ENCODE peak calls at places on chromosomes 11 and 22, in ten cellular contexts. P, Z, A, B, S, R, Y, D, G and O are unnamed samples.

GRCh38 chr11:72446929-72447753 is 12.8 kb upstream of the CLPB start:
- DNase-seq in P (peak), Z (no peak), A (peak), B (no peak), S (no peak), R (no peak), Y (peak), D (no peak), G (no peak), O (peak)

GRCh38 chr22:38879102-38879729 is 7.2 kb upstream of the CBX6 start:
- DNase-seq in P (no peak), Z (no peak), A (no peak), B (no peak), S (no peak), R (no peak), Y (peak), D (no peak), G (no peak), O (no peak)

GRCh38 chr11:69647349-69647748 is 6.4 kb downstream of the CCND1 start:
- DNase-seq in P (no peak), Z (no peak), A (no peak), B (no peak), S (no peak), R (no peak), Y (peak), D (no peak), G (no peak), O (no peak)

GRCh38 chr11:88494857-88495256 is 157.3 kb upstream of the CTSC start:
- DNase-seq in P (peak), Z (no peak), A (no peak), B (no peak), S (no peak), R (no peak), Y (no peak), D (no peak), G (no peak), O (no peak)

GRCh38 chr11:77195071-77195705 is 67.1 kb downstream of the MYO7A start:
- DNase-seq in P (no peak), Z (no peak), A (no peak), B (no peak), S (no peak), R (no peak), Y (no peak), D (no peak), G (no peak), O (no peak)

GRCh38 chr11:95415837-95416288 is 184.9 kb upstream of the SESN3 start:
- DNase-seq in P (no peak), Z (no peak), A (no peak), B (no peak), S (no peak), R (no peak), Y (no peak), D (no peak), G (no peak), O (no peak)

GRCh38 chr22:48750826-48751440 is 1076.7 kb downstream of the BRD1 start:
- DNase-seq in P (no peak), Z (peak), A (no peak), B (no peak), S (peak), R (no peak), Y (no peak), D (no peak), G (no peak), O (no peak)

GRCh38 chr22:44448271-44448780 is 49.7 kb downstream of the RTL6 start:
- DNase-seq in P (peak), Z (no peak), A (peak), B (no peak), S (no peak), R (no peak), Y (peak), D (no peak), G (no peak), O (peak)

GRCh38 chr22:28899199-28899853 is 16.0 kb downstream of the ZNRF3 start:
- DNase-seq in P (peak), Z (no peak), A (no peak), B (peak), S (peak), R (no peak), Y (no peak), D (no peak), G (no peak), O (no peak)

GRCh38 chr11:61079416-61080150 is 22.7 kb upstream of the CD5 start:
- DNase-seq in P (no peak), Z (peak), A (no peak), B (peak), S (no peak), R (no peak), Y (no peak), D (no peak), G (no peak), O (no peak)

GRCh38 chr11:118002541-118003019 is 16.4 kb downstream of the IL10RA start:
- DNase-seq in P (no peak), Z (no peak), A (no peak), B (peak), S (no peak), R (no peak), Y (no peak), D (no peak), G (no peak), O (no peak)

GRCh38 chr11:69801513-69802335 is 17.5 kb downstream of the FGF3 start:
- DNase-seq in P (peak), Z (no peak), A (peak), B (peak), S (peak), R (no peak), Y (no peak), D (peak), G (no peak), O (no peak)